ENCODE peak calls at places on chromosomes 7 and 10, in nine cellular contexts. D is uterus, O is cardiac fibroblast, P is Peyer's patch, K is epithelial cell of esophagus, Y is dorsolateral prefrontal cortex, M is astrocyte of the spinal cord, W is GM12865, C is AG09309. L is an unnamed sample.

GRCh38 chr7:754531-755420 is 27.7 kb upstream of the PRKAR1B start:
- DNase-seq in D (no peak), O (no peak), P (no peak), K (no peak), Y (no peak), M (no peak), W (no peak), C (no peak), L (no peak)

GRCh38 chr10:104614245-104614831 is 26.8 kb upstream of the SORCS3 start:
- DNase-seq in D (no peak), O (no peak), P (no peak), K (peak), Y (no peak), M (peak), W (peak), C (no peak), L (no peak)

GRCh38 chr7:139860090-139860773 is 31.2 kb downstream of the TBXAS1 start:
- DNase-seq in D (no peak), O (no peak), P (peak), K (no peak), Y (no peak), M (no peak), W (peak), C (no peak), L (no peak)

GRCh38 chr10:49614242-49615198 is 683 bp downstream of the CHAT start:
- DNase-seq in D (no peak), O (no peak), P (no peak), K (no peak), Y (peak), M (no peak), W (no peak), C (no peak), L (no peak)

GRCh38 chr7:18495412-18496335 is at the start of gene HDAC9:
- DNase-seq in D (no peak), O (peak), P (peak), K (peak), Y (peak), M (peak), W (peak), C (no peak), L (peak)

GRCh38 chr7:54680377-54681005 is 78.5 kb downstream of the SEC61G start:
- DNase-seq in D (no peak), O (no peak), P (no peak), K (no peak), Y (no peak), M (no peak), W (no peak), C (no peak), L (no peak)

GRCh38 chr7:66281678-66282593 is 76.8 kb downstream of the TPST1 start:
- DNase-seq in D (peak), O (peak), P (no peak), K (peak), Y (no peak), M (peak), W (no peak), C (peak), L (peak)

GRCh38 chr7:86949779-86950260 is 109.6 kb downstream of the ELAPOR2 start:
- DNase-seq in D (no peak), O (no peak), P (no peak), K (no peak), Y (no peak), M (no peak), W (no peak), C (no peak), L (no peak)

GRCh38 chr10:119633538-119634218 is 17.5 kb upstream of the BAG3 start:
- DNase-seq in D (no peak), O (no peak), P (no peak), K (no peak), Y (no peak), M (no peak), W (no peak), C (no peak), L (no peak)

GRCh38 chr7:68432585-68432984 is 1165.7 kb upstream of the AUTS2 start:
- DNase-seq in D (no peak), O (peak), P (no peak), K (no peak), Y (no peak), M (no peak), W (no peak), C (no peak), L (no peak)

GRCh38 chr7:1526271-1526754 is 4.2 kb upstream of the MAFK start:
- DNase-seq in D (no peak), O (no peak), P (no peak), K (no peak), Y (no peak), M (no peak), W (no peak), C (no peak), L (no peak)

GRCh38 chr10:44947356-44948152 is 12.0 kb upstream of the RASSF4 start:
- DNase-seq in D (no peak), O (no peak), P (peak), K (peak), Y (no peak), M (no peak), W (peak), C (no peak), L (no peak)

GRCh38 chr7:68529221-68529620 is 1069.1 kb upstream of the AUTS2 start:
- DNase-seq in D (no peak), O (no peak), P (no peak), K (no peak), Y (no peak), M (no peak), W (no peak), C (no peak), L (no peak)

GRCh38 chr10:95447733-95448132 is 113.4 kb downstream of the SORBS1 start:
- DNase-seq in D (no peak), O (peak), P (no peak), K (no peak), Y (no peak), M (peak), W (no peak), C (no peak), L (no peak)

GRCh38 chr7:85054306-85054705 is 132.6 kb downstream of the SEMA3D start:
- DNase-seq in D (no peak), O (no peak), P (no peak), K (no peak), Y (no peak), M (no peak), W (no peak), C (no peak), L (no peak)

GRCh38 chr7:150735596-150736358 is 1.4 kb upstream of the GIMAP5 start:
- DNase-seq in D (no peak), O (no peak), P (no peak), K (no peak), Y (no peak), M (no peak), W (no peak), C (no peak), L (no peak)

GRCh38 chr10:29132821-29133156 is 156.1 kb upstream of the LYZL1 start:
- DNase-seq in D (no peak), O (no peak), P (no peak), K (no peak), Y (no peak), M (no peak), W (no peak), C (no peak), L (no peak)

GRCh38 chr10:102660891-102661613 is 16.8 kb downstream of the TRIM8 start:
- DNase-seq in D (peak), O (peak), P (peak), K (no peak), Y (peak), M (peak), W (peak), C (no peak), L (no peak)

GRCh38 chr10:103759100-103759781 is 96.1 kb downstream of the SH3PXD2A start:
- DNase-seq in D (no peak), O (peak), P (no peak), K (peak), Y (peak), M (peak), W (peak), C (peak), L (no peak)

GRCh38 chr10:102642553-102643345 is 1.5 kb upstream of the TRIM8 start:
- DNase-seq in D (peak), O (peak), P (peak), K (peak), Y (peak), M (peak), W (peak), C (peak), L (no peak)

GRCh38 chr7:143882020-143882610 is 19.9 kb downstream of the TCAF1 start:
- DNase-seq in D (peak), O (peak), P (no peak), K (no peak), Y (peak), M (peak), W (no peak), C (no peak), L (no peak)

GRCh38 chr10:26869528-26869927 is 8.8 kb upstream of the ABI1 start:
- DNase-seq in D (no peak), O (no peak), P (no peak), K (peak), Y (no peak), M (no peak), W (no peak), C (no peak), L (no peak)
- H3K4me3 ChIP-seq in D (no peak), O (no peak), P (no peak), K (no peak), Y (no peak), M (no peak), W (no peak), C (no peak), L (no peak)

DNA sequence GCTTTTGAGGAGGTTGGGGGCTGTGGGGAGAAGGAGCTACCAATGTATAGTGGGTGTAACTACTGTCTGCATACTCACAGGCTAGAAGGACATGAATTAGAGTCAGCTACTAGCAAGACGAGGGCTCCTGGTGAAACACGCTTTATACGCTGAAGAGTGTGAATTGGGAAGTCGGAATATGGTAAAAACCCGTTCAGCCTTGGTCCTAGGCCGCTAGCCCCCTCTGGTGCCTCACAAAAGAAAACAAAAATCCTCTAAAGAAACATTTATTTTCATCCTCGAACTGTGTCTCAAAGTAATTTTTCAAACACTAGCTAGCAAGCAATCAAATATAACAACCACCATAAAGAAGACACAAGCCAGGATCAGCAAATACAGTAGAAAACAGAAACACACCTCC is 338.1 kb upstream of the SEMA3C start:
- DNase-seq in D (no peak), O (peak), P (no peak), K (no peak), Y (no peak), M (no peak), W (no peak), C (no peak), L (no peak)
- TF ChIP-seq CTCF in D (peak), O (peak), P (no peak), K (no peak), Y (no peak), M (peak), W (no peak), C (peak), L (peak)

DNA sequence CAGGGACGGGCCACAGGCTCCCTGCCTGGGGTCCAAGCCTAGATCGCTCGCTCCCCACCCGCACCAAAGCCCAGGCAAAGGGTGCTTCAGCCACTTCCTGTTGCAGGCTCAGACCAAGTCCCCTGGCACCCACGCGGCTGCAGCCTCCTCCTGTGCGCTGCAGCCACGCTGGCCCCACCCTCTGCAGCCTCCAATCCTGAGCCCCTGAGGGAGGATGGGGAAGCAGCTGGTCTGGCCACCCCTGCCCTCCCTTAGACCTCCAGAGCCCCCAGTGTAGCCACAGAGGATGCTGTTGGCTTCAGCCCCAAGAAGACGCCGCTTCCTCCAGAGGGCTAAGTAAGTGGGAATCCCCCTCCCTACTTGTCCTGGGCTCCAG is 9.3 kb downstream of the LIMK1 start:
- DNase-seq in D (peak), O (peak), P (peak), K (no peak), Y (peak), M (peak), W (peak), C (no peak), L (no peak)
- H3K4me3 ChIP-seq in D (no peak), O (no peak), P (peak), K (no peak), Y (no peak), M (no peak), W (peak), C (no peak), L (no peak)

GRCh38 chr10:84820121-84820520 is 491.7 kb downstream of the CCSER2 start:
- DNase-seq in D (no peak), O (no peak), P (no peak), K (peak), Y (no peak), M (no peak), W (peak), C (no peak), L (no peak)
- TF ChIP-seq CTCF in D (no peak), O (no peak), P (no peak), K (peak), Y (peak), M (peak), W (peak), C (no peak), L (peak)

GRCh38 chr10:58453098-58453497 is 59.6 kb upstream of the BICC1 start:
- DNase-seq in D (no peak), O (no peak), P (no peak), K (no peak), Y (no peak), M (no peak), W (no peak), C (no peak), L (no peak)

GRCh38 chr10:58456180-58456579 is 56.5 kb upstream of the BICC1 start:
- DNase-seq in D (no peak), O (no peak), P (no peak), K (no peak), Y (no peak), M (no peak), W (no peak), C (no peak), L (no peak)

GRCh38 chr10:58448121-58448935 is 63.1 kb downstream of the TFAM start:
- DNase-seq in D (no peak), O (no peak), P (no peak), K (no peak), Y (no peak), M (no peak), W (no peak), C (no peak), L (no peak)

GRCh38 chr10:58451490-58451889 is 61.2 kb upstream of the BICC1 start:
- DNase-seq in D (no peak), O (no peak), P (no peak), K (no peak), Y (no peak), M (no peak), W (no peak), C (no peak), L (no peak)
- H3K4me3 ChIP-seq in D (no peak), O (no peak), P (no peak), K (no peak), Y (no peak), M (no peak), W (no peak), C (no peak), L (no peak)

DNA sequence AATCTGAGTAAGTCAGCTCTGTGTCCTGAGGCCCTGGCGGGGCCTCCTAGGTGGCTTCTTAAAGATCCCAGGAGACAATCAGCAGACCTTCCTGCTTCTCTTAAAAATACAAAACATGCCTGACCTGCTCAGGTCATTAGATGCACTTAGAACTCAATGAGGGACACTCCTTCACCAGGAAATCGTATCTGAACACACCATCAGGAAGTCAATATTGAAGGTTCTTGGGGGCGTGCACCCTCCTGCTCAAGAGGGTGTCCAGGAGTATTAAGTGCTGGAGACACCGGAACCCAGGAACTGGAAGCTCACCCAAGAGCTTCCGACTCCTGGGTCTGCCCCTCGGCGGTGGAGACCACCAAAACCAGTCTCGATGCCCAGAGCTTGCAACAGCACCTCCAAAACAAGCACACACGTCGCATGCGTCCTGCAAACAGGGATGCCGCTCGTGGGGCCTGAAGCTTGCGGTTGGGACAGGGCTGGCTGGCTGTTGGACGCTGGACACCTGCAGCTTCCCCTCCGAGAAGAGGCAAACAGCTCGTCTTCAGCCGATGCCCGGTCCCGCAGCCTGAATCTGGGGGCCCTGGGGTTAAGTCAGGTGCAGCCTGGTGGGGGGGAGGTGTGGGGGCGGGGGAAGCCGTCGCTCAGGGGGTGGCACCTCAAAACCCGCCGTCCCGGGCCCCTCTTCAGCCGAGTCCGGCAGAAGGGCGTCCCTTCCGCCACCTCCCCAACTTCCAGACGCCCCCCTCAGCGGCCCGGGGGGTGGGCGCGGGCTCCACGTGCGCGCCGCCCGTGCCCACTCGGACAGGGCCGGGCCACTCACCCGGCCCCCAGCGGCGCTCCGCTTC is 722 bp downstream of the RAPGEF5 start:
- DNase-seq in D (no peak), O (no peak), P (no peak), K (peak), Y (no peak), M (no peak), W (peak), C (no peak), L (no peak)
- TF ChIP-seq CTCF in D (no peak), O (no peak), P (no peak), K (no peak), Y (no peak), M (no peak), W (no peak), C (no peak), L (no peak)

GRCh38 chr7:27663989-27664331 is 1.3 kb upstream of the HIBADH start:
- DNase-seq in D (no peak), O (no peak), P (no peak), K (no peak), Y (no peak), M (no peak), W (no peak), C (no peak), L (no peak)
- H3K4me3 ChIP-seq in D (no peak), O (no peak), P (no peak), K (no peak), Y (no peak), M (no peak), W (no peak), C (no peak), L (no peak)

GRCh38 chr7:105487559-105488218 is 34.4 kb downstream of the PUS7 start:
- DNase-seq in D (no peak), O (peak), P (no peak), K (peak), Y (no peak), M (peak), W (peak), C (peak), L (peak)
- TF ChIP-seq CTCF in D (peak), O (peak), P (no peak), K (peak), Y (peak), M (peak), W (peak), C (peak), L (peak)

GRCh38 chr10:89398003-89398749 is 5.8 kb downstream of the IFIT1 start:
- DNase-seq in D (no peak), O (peak), P (no peak), K (no peak), Y (no peak), M (peak), W (no peak), C (no peak), L (no peak)
- H3K4me3 ChIP-seq in D (no peak), O (no peak), P (no peak), K (no peak), Y (no peak), M (no peak), W (no peak), C (no peak), L (no peak)

GRCh38 chr7:64887756-64888508 is 15.1 kb upstream of the ZNF273 start:
- DNase-seq in D (no peak), O (no peak), P (peak), K (no peak), Y (peak), M (no peak), W (no peak), C (no peak), L (no peak)
- TF ChIP-seq CTCF in D (peak), O (peak), P (no peak), K (peak), Y (peak), M (no peak), W (peak), C (peak), L (peak)